ENCODE peak calls at places on chromosomes 6 and 20, in six cellular contexts. One of them, this sample, is unnamed.

GRCh38 chr20:45402946-45403345 is 5.1 kb upstream of the DBNDD2 start:
- DNase-seq in heart right ventricle: no peak
- DNase-seq in IMR-90: peak; percentile 68
- DNase-seq in tibial nerve: no peak
- DNase-seq in HCT116: no peak
- DNase-seq in upper lobe of left lung: no peak
- DNase-seq in this sample: no peak

GRCh38 chr6:35729722-35730121 is 7.1 kb upstream of the ARMC12 start:
- DNase-seq in heart right ventricle: no peak
- DNase-seq in IMR-90: no peak
- DNase-seq in tibial nerve: no peak
- DNase-seq in HCT116: no peak
- DNase-seq in upper lobe of left lung: no peak
- DNase-seq in this sample: no peak

GRCh38 chr6:156699017-156699421 is 78.2 kb upstream of the ARID1B start:
- DNase-seq in heart right ventricle: no peak
- DNase-seq in IMR-90: peak; percentile 91
- DNase-seq in tibial nerve: no peak
- DNase-seq in HCT116: no peak
- DNase-seq in upper lobe of left lung: no peak
- DNase-seq in this sample: no peak

GRCh38 chr6:52310932-52311331 is 26.4 kb upstream of the MCM3 start:
- DNase-seq in heart right ventricle: no peak
- DNase-seq in IMR-90: no peak
- DNase-seq in tibial nerve: peak; percentile 24
- DNase-seq in HCT116: no peak
- DNase-seq in upper lobe of left lung: no peak
- DNase-seq in this sample: no peak

GRCh38 chr6:56959094-56959493 is 4.2 kb downstream of the BEND6 start:
- DNase-seq in heart right ventricle: no peak
- DNase-seq in IMR-90: peak; percentile 28
- DNase-seq in tibial nerve: no peak
- DNase-seq in HCT116: no peak
- DNase-seq in upper lobe of left lung: no peak
- DNase-seq in this sample: no peak

GRCh38 chr6:169838291-169839028 is 87.0 kb downstream of the ERMARD start:
- DNase-seq in heart right ventricle: no peak
- DNase-seq in IMR-90: no peak
- DNase-seq in tibial nerve: no peak
- DNase-seq in HCT116: no peak
- DNase-seq in upper lobe of left lung: peak; percentile 29
- DNase-seq in this sample: no peak

GRCh38 chr20:62044671-62045070 is 21.0 kb downstream of the TAF4 start:
- DNase-seq in heart right ventricle: no peak
- DNase-seq in IMR-90: no peak
- DNase-seq in tibial nerve: no peak
- DNase-seq in HCT116: no peak
- DNase-seq in upper lobe of left lung: no peak
- DNase-seq in this sample: no peak

GRCh38 chr20:39825950-39826349 is 863.1 kb downstream of the MAFB start:
- DNase-seq in heart right ventricle: no peak
- DNase-seq in IMR-90: peak; percentile 13
- DNase-seq in tibial nerve: no peak
- DNase-seq in HCT116: no peak
- DNase-seq in upper lobe of left lung: no peak
- DNase-seq in this sample: no peak

GRCh38 chr20:25389381-25389857 is 1.2 kb downstream of the ABHD12 start:
- DNase-seq in heart right ventricle: no peak
- DNase-seq in IMR-90: peak; percentile 57
- DNase-seq in tibial nerve: no peak
- DNase-seq in HCT116: no peak
- DNase-seq in upper lobe of left lung: no peak
- DNase-seq in this sample: no peak

GRCh38 chr6:125888989-125889656 is 67.4 kb upstream of the HINT3 start:
- DNase-seq in heart right ventricle: no peak
- DNase-seq in IMR-90: peak; percentile 40
- DNase-seq in tibial nerve: no peak
- DNase-seq in HCT116: peak; percentile 24
- DNase-seq in upper lobe of left lung: no peak
- DNase-seq in this sample: peak; percentile 17

GRCh38 chr20:59804347-59804746 is 129.1 kb downstream of the SYCP2 start:
- DNase-seq in heart right ventricle: no peak
- DNase-seq in IMR-90: no peak
- DNase-seq in tibial nerve: no peak
- DNase-seq in HCT116: no peak
- DNase-seq in upper lobe of left lung: no peak
- DNase-seq in this sample: no peak

GRCh38 chr6:154689654-154690053 is 43.6 kb upstream of the SCAF8 start:
- DNase-seq in heart right ventricle: no peak
- DNase-seq in IMR-90: no peak
- DNase-seq in tibial nerve: no peak
- DNase-seq in HCT116: no peak
- DNase-seq in upper lobe of left lung: no peak
- DNase-seq in this sample: no peak

GRCh38 chr20:47133809-47134456 is 222.6 kb downstream of the ZMYND8 start:
- DNase-seq in heart right ventricle: no peak
- DNase-seq in IMR-90: peak; percentile 79
- DNase-seq in tibial nerve: no peak
- DNase-seq in HCT116: no peak
- DNase-seq in upper lobe of left lung: no peak
- DNase-seq in this sample: no peak

GRCh38 chr20:61886721-61887658 is 178.7 kb downstream of the TAF4 start:
- DNase-seq in heart right ventricle: no peak
- DNase-seq in IMR-90: peak; percentile 35
- DNase-seq in tibial nerve: no peak
- DNase-seq in HCT116: peak; percentile 23
- DNase-seq in upper lobe of left lung: peak; percentile 27
- DNase-seq in this sample: no peak

GRCh38 chr6:167543602-167544506 is 219.0 kb downstream of the TTLL2 start:
- DNase-seq in heart right ventricle: peak; percentile 65
- DNase-seq in IMR-90: no peak
- DNase-seq in tibial nerve: peak; percentile 63
- DNase-seq in HCT116: no peak
- DNase-seq in upper lobe of left lung: no peak
- DNase-seq in this sample: no peak

GRCh38 chr6:11429577-11429976 is 108.0 kb upstream of the TMEM170B start:
- DNase-seq in heart right ventricle: no peak
- DNase-seq in IMR-90: no peak
- DNase-seq in tibial nerve: no peak
- DNase-seq in HCT116: no peak
- DNase-seq in upper lobe of left lung: no peak
- DNase-seq in this sample: no peak

GRCh38 chr20:31820228-31820627 is 1.1 kb downstream of the MYLK2 start:
- DNase-seq in heart right ventricle: no peak
- DNase-seq in IMR-90: no peak
- DNase-seq in tibial nerve: no peak
- DNase-seq in HCT116: no peak
- DNase-seq in upper lobe of left lung: peak; percentile 66
- DNase-seq in this sample: no peak

GRCh38 chr6:42369568-42369967 is 82.2 kb downstream of the TRERF1 start:
- DNase-seq in heart right ventricle: no peak
- DNase-seq in IMR-90: no peak
- DNase-seq in tibial nerve: no peak
- DNase-seq in HCT116: no peak
- DNase-seq in upper lobe of left lung: no peak
- DNase-seq in this sample: no peak

GRCh38 chr20:57455386-57455785 is 64.2 kb downstream of the RBM38 start:
- DNase-seq in heart right ventricle: no peak
- DNase-seq in IMR-90: no peak
- DNase-seq in tibial nerve: no peak
- DNase-seq in HCT116: no peak
- DNase-seq in upper lobe of left lung: no peak
- DNase-seq in this sample: no peak

GRCh38 chr20:13340088-13340487 is 119.0 kb downstream of the ISM1 start:
- DNase-seq in heart right ventricle: no peak
- DNase-seq in IMR-90: no peak
- DNase-seq in tibial nerve: no peak
- DNase-seq in HCT116: no peak
- DNase-seq in upper lobe of left lung: no peak
- DNase-seq in this sample: no peak

GRCh38 chr6:156391977-156392376 is 385.2 kb upstream of the ARID1B start:
- DNase-seq in heart right ventricle: no peak
- DNase-seq in IMR-90: no peak
- DNase-seq in tibial nerve: no peak
- DNase-seq in HCT116: no peak
- DNase-seq in upper lobe of left lung: no peak
- DNase-seq in this sample: no peak

GRCh38 chr6:441126-441920 is 49.8 kb downstream of the IRF4 start:
- DNase-seq in heart right ventricle: no peak
- DNase-seq in IMR-90: no peak
- DNase-seq in tibial nerve: no peak
- DNase-seq in HCT116: no peak
- DNase-seq in upper lobe of left lung: peak; percentile 8
- DNase-seq in this sample: no peak

GRCh38 chr20:43746344-43747137 is 19.7 kb upstream of the GTSF1L start:
- DNase-seq in heart right ventricle: no peak
- DNase-seq in IMR-90: no peak
- DNase-seq in tibial nerve: no peak
- DNase-seq in HCT116: no peak
- DNase-seq in upper lobe of left lung: no peak
- DNase-seq in this sample: no peak

DNA sequence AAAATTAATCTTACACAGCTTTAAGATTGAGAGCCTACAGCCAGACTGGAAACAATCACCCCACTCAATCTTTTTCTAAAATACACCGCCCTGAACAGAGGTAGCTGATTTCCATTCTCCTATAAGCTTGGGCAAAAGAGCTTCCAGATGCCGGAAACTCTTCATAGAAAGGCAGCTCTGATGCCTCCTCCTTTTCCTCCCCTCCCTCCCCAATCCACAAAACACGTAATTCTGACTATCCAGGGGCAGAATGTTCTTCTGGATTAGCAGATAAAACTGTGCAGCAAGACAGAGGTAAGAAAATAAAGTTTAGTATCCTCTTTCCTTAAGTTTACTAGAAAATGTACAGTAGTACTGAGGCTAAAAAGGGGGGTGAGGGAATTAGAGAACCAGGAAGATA is 15.8 kb downstream of the ADNP start:
- DNase-seq in heart right ventricle: no peak
- DNase-seq in IMR-90: peak; percentile 49
- DNase-seq in tibial nerve: no peak
- DNase-seq in HCT116: no peak
- DNase-seq in upper lobe of left lung: no peak
- DNase-seq in this sample: no peak
- H3K36me3 ChIP-seq in heart right ventricle: no peaks in the 10 kb centered on the region
- H3K36me3 ChIP-seq in IMR-90: peaks cover 2% of the 10 kb centered on the region
- H3K36me3 ChIP-seq in tibial nerve: no peaks in the 10 kb centered on the region
- H3K36me3 ChIP-seq in HCT116: peaks cover 19% of the 10 kb centered on the region
- H3K36me3 ChIP-seq in upper lobe of left lung: no peaks in the 10 kb centered on the region
- H3K36me3 ChIP-seq in this sample: no peaks in the 10 kb centered on the region

GRCh38 chr20:37991506-37992302 is 41.6 kb downstream of the TTI1 start:
- DNase-seq in heart right ventricle: no peak
- DNase-seq in IMR-90: no peak
- DNase-seq in tibial nerve: no peak
- DNase-seq in HCT116: no peak
- DNase-seq in upper lobe of left lung: no peak
- DNase-seq in this sample: no peak

GRCh38 chr20:37997516-37997915 is 35.7 kb downstream of the TTI1 start:
- DNase-seq in heart right ventricle: no peak
- DNase-seq in IMR-90: no peak
- DNase-seq in tibial nerve: no peak
- DNase-seq in HCT116: no peak
- DNase-seq in upper lobe of left lung: no peak
- DNase-seq in this sample: no peak

GRCh38 chr20:37995856-37996625 is 37.2 kb downstream of the TTI1 start:
- DNase-seq in heart right ventricle: no peak
- DNase-seq in IMR-90: no peak
- DNase-seq in tibial nerve: no peak
- DNase-seq in HCT116: no peak
- DNase-seq in upper lobe of left lung: no peak
- DNase-seq in this sample: no peak

GRCh38 chr20:37992802-37993538 is 40.3 kb downstream of the TTI1 start:
- DNase-seq in heart right ventricle: peak; percentile 72
- DNase-seq in IMR-90: peak; percentile 78
- DNase-seq in tibial nerve: no peak
- DNase-seq in HCT116: no peak
- DNase-seq in upper lobe of left lung: no peak
- DNase-seq in this sample: no peak

GRCh38 chr20:37994512-37994911 is 38.7 kb downstream of the TTI1 start:
- DNase-seq in heart right ventricle: no peak
- DNase-seq in IMR-90: peak; percentile 64
- DNase-seq in tibial nerve: no peak
- DNase-seq in HCT116: no peak
- DNase-seq in upper lobe of left lung: no peak
- DNase-seq in this sample: no peak
- H3K4me1 ChIP-seq in heart right ventricle: peaks cover 38% of the 10 kb centered on the region
- H3K4me1 ChIP-seq in IMR-90: peaks cover 25% of the 10 kb centered on the region
- H3K4me1 ChIP-seq in tibial nerve: peaks cover 11% of the 10 kb centered on the region
- H3K4me1 ChIP-seq in HCT116: no peaks in the 10 kb centered on the region
- H3K4me1 ChIP-seq in upper lobe of left lung: peaks cover 51% of the 10 kb centered on the region
- H3K4me1 ChIP-seq in this sample: peaks cover 9% of the 10 kb centered on the region

GRCh38 chr6:33783781-33784520 is 5.0 kb downstream of the LEMD2 start:
- DNase-seq in heart right ventricle: no peak
- DNase-seq in IMR-90: no peak
- DNase-seq in tibial nerve: no peak
- DNase-seq in HCT116: no peak
- DNase-seq in upper lobe of left lung: no peak
- DNase-seq in this sample: no peak
- H3K36me3 ChIP-seq in heart right ventricle: no peaks in the 10 kb centered on the region
- H3K36me3 ChIP-seq in IMR-90: peaks cover 53% of the 10 kb centered on the region
- H3K36me3 ChIP-seq in tibial nerve: peaks cover 31% of the 10 kb centered on the region
- H3K36me3 ChIP-seq in HCT116: peaks cover 30% of the 10 kb centered on the region
- H3K36me3 ChIP-seq in upper lobe of left lung: peaks cover 33% of the 10 kb centered on the region
- H3K36me3 ChIP-seq in this sample: peaks cover 58% of the 10 kb centered on the region

GRCh38 chr6:158018370-158018771 is 36.7 kb downstream of the SYNJ2 start:
- DNase-seq in heart right ventricle: no peak
- DNase-seq in IMR-90: peak; percentile 90
- DNase-seq in tibial nerve: no peak
- DNase-seq in HCT116: no peak
- DNase-seq in upper lobe of left lung: no peak
- DNase-seq in this sample: no peak

GRCh38 chr6:158017621-158018369 is 36.1 kb downstream of the SYNJ2 start:
- DNase-seq in heart right ventricle: no peak
- DNase-seq in IMR-90: no peak
- DNase-seq in tibial nerve: no peak
- DNase-seq in HCT116: no peak
- DNase-seq in upper lobe of left lung: no peak
- DNase-seq in this sample: no peak

GRCh38 chr6:158019416-158019815 is 37.8 kb downstream of the SYNJ2 start:
- DNase-seq in heart right ventricle: no peak
- DNase-seq in IMR-90: no peak
- DNase-seq in tibial nerve: no peak
- DNase-seq in HCT116: no peak
- DNase-seq in upper lobe of left lung: no peak
- DNase-seq in this sample: no peak

GRCh38 chr6:158020272-158020711 is 38.6 kb downstream of the SYNJ2 start:
- DNase-seq in heart right ventricle: no peak
- DNase-seq in IMR-90: no peak
- DNase-seq in tibial nerve: no peak
- DNase-seq in HCT116: no peak
- DNase-seq in upper lobe of left lung: no peak
- DNase-seq in this sample: no peak

DNA sequence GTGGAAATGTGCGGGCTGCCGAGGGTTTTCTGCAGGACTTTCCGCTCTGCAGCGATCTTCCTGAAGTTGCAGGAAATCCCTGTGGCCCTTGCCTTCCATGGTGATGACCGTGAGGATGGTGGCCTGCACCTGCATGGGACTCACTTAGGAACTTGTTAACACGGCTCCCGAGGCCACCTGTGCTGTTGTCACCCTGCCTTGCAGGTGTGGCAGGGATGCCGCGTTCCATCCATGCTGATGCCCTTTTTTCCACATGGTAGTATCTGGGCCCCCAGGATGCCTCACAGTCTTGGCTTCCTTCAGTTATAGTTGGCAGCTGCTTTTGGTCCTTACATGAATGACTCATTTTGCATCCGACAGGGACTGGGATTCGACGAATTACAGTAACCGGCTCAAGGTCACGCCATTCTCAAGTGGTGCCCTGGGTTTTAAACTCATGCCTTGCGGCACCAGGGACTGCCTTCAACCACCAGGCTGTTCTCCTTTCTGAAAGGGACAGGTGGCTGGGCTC is 37.2 kb downstream of the SYNJ2 start:
- DNase-seq in heart right ventricle: no peak
- DNase-seq in IMR-90: peak; percentile 85
- DNase-seq in tibial nerve: no peak
- DNase-seq in HCT116: no peak
- DNase-seq in upper lobe of left lung: no peak
- DNase-seq in this sample: no peak
- H3K4me1 ChIP-seq in heart right ventricle: peaks cover 19% of the 10 kb centered on the region
- H3K4me1 ChIP-seq in IMR-90: peaks cover 33% of the 10 kb centered on the region
- H3K4me1 ChIP-seq in tibial nerve: peaks cover 26% of the 10 kb centered on the region
- H3K4me1 ChIP-seq in HCT116: no peaks in the 10 kb centered on the region
- H3K4me1 ChIP-seq in upper lobe of left lung: no peaks in the 10 kb centered on the region
- H3K4me1 ChIP-seq in this sample: peaks cover 13% of the 10 kb centered on the region

This sample was measured in CD8-positive, alpha-beta memory T cell.